ENCODE peak calls at places on chromosomes 2 and 18, in eight cellular contexts. One of them, this sample, is unnamed.

GRCh38 chr2:172196768-172197322 is 94.1 kb upstream of the DLX2 start:
- DNase-seq in osteoblast: peak
- DNase-seq in K562: no peak
- DNase-seq in transverse colon: no peak
- DNase-seq in small intestine: peak
- DNase-seq in A549: no peak
- DNase-seq in SK-N-SH: no peak
- DNase-seq in lung: peak
- DNase-seq in this sample: no peak

GRCh38 chr2:138572318-138572717 is 70.7 kb downstream of the SPOPL start:
- DNase-seq in transverse colon: no peak
- DNase-seq in SK-N-SH: no peak
- DNase-seq in K562: no peak
- DNase-seq in A549: no peak
- DNase-seq in osteoblast: no peak
- DNase-seq in lung: no peak
- DNase-seq in small intestine: no peak
- DNase-seq in this sample: no peak

GRCh38 chr2:77604953-77605947 is 83.1 kb upstream of the LRRTM4 start:
- DNase-seq in osteoblast: no peak
- DNase-seq in A549: no peak
- DNase-seq in lung: no peak
- DNase-seq in small intestine: peak
- DNase-seq in transverse colon: no peak
- DNase-seq in K562: no peak
- DNase-seq in SK-N-SH: no peak
- DNase-seq in this sample: no peak

GRCh38 chr2:210663574-210663973 is 107.2 kb downstream of the CPS1 start:
- DNase-seq in A549: no peak
- DNase-seq in K562: peak
- DNase-seq in lung: no peak
- DNase-seq in osteoblast: peak
- DNase-seq in SK-N-SH: peak
- DNase-seq in small intestine: no peak
- DNase-seq in transverse colon: no peak
- DNase-seq in this sample: no peak

GRCh38 chr2:127671557-127672302 is 3.6 kb downstream of the LIMS2 start:
- DNase-seq in A549: no peak
- DNase-seq in SK-N-SH: peak
- DNase-seq in small intestine: no peak
- DNase-seq in transverse colon: no peak
- DNase-seq in osteoblast: peak
- DNase-seq in K562: no peak
- DNase-seq in lung: no peak
- DNase-seq in this sample: no peak

GRCh38 chr2:185738679-185739472 is at the start of gene FSIP2:
- DNase-seq in small intestine: peak
- DNase-seq in SK-N-SH: no peak
- DNase-seq in K562: peak
- DNase-seq in lung: peak
- DNase-seq in osteoblast: peak
- DNase-seq in A549: no peak
- DNase-seq in transverse colon: peak
- DNase-seq in this sample: no peak

GRCh38 chr18:45962461-45962860 is 4.7 kb downstream of the EPG5 start:
- DNase-seq in osteoblast: peak
- DNase-seq in SK-N-SH: no peak
- DNase-seq in lung: peak
- DNase-seq in small intestine: peak
- DNase-seq in K562: no peak
- DNase-seq in A549: no peak
- DNase-seq in transverse colon: no peak
- DNase-seq in this sample: no peak

GRCh38 chr18:54479365-54479764 is 111.7 kb upstream of the DYNAP start:
- DNase-seq in osteoblast: no peak
- DNase-seq in transverse colon: no peak
- DNase-seq in A549: no peak
- DNase-seq in SK-N-SH: no peak
- DNase-seq in small intestine: no peak
- DNase-seq in lung: no peak
- DNase-seq in K562: no peak
- DNase-seq in this sample: no peak

GRCh38 chr2:219627105-219628100 is at the start of gene SLC4A3:
- DNase-seq in lung: no peak
- DNase-seq in transverse colon: no peak
- DNase-seq in osteoblast: peak
- DNase-seq in SK-N-SH: peak
- DNase-seq in K562: peak
- DNase-seq in small intestine: no peak
- DNase-seq in A549: peak
- DNase-seq in this sample: no peak

GRCh38 chr2:8645176-8645831 is 36.6 kb upstream of the ID2 start:
- DNase-seq in lung: no peak
- DNase-seq in SK-N-SH: no peak
- DNase-seq in osteoblast: peak
- DNase-seq in K562: no peak
- DNase-seq in A549: no peak
- DNase-seq in small intestine: no peak
- DNase-seq in transverse colon: no peak
- DNase-seq in this sample: no peak

GRCh38 chr2:189799531-189799930 is 15.3 kb downstream of the PMS1 start:
- DNase-seq in lung: no peak
- DNase-seq in transverse colon: no peak
- DNase-seq in K562: no peak
- DNase-seq in A549: no peak
- DNase-seq in osteoblast: no peak
- DNase-seq in SK-N-SH: no peak
- DNase-seq in small intestine: no peak
- DNase-seq in this sample: no peak

GRCh38 chr2:27735263-27735904 is 36.1 kb upstream of the MRPL33 start:
- DNase-seq in K562: peak
- DNase-seq in A549: no peak
- DNase-seq in lung: peak
- DNase-seq in transverse colon: peak
- DNase-seq in osteoblast: peak
- DNase-seq in small intestine: peak
- DNase-seq in SK-N-SH: no peak
- DNase-seq in this sample: no peak

GRCh38 chr2:16112251-16112971 is 172.1 kb downstream of the MYCN start:
- DNase-seq in lung: no peak
- DNase-seq in transverse colon: no peak
- DNase-seq in A549: no peak
- DNase-seq in SK-N-SH: no peak
- DNase-seq in K562: no peak
- DNase-seq in osteoblast: no peak
- DNase-seq in small intestine: no peak
- DNase-seq in this sample: no peak

GRCh38 chr2:128316777-128317185 is 1.9 kb downstream of the HS6ST1 start:
- DNase-seq in small intestine: no peak
- DNase-seq in K562: no peak
- DNase-seq in transverse colon: no peak
- DNase-seq in A549: no peak
- DNase-seq in lung: peak
- DNase-seq in osteoblast: peak
- DNase-seq in SK-N-SH: peak
- DNase-seq in this sample: no peak

GRCh38 chr2:40192864-40193669 is 258.8 kb downstream of the SLC8A1 start:
- DNase-seq in SK-N-SH: no peak
- DNase-seq in small intestine: no peak
- DNase-seq in lung: no peak
- DNase-seq in K562: no peak
- DNase-seq in osteoblast: no peak
- DNase-seq in transverse colon: no peak
- DNase-seq in A549: no peak
- DNase-seq in this sample: no peak

GRCh38 chr2:3751832-3752231 is 48.5 kb downstream of the DCDC2C start:
- DNase-seq in osteoblast: no peak
- DNase-seq in A549: no peak
- DNase-seq in transverse colon: no peak
- DNase-seq in lung: no peak
- DNase-seq in K562: no peak
- DNase-seq in small intestine: no peak
- DNase-seq in SK-N-SH: no peak
- DNase-seq in this sample: no peak

GRCh38 chr18:8106603-8107002 is 502.6 kb upstream of the RAB12 start:
- DNase-seq in osteoblast: no peak
- DNase-seq in K562: no peak
- DNase-seq in transverse colon: no peak
- DNase-seq in lung: no peak
- DNase-seq in small intestine: no peak
- DNase-seq in A549: no peak
- DNase-seq in SK-N-SH: no peak
- DNase-seq in this sample: no peak

GRCh38 chr2:42786561-42787345 is 5.6 kb downstream of the HAAO start:
- DNase-seq in lung: no peak
- DNase-seq in K562: no peak
- DNase-seq in small intestine: no peak
- DNase-seq in osteoblast: peak
- DNase-seq in A549: no peak
- DNase-seq in SK-N-SH: peak
- DNase-seq in transverse colon: no peak
- DNase-seq in this sample: no peak

GRCh38 chr2:236963631-236964030 is 122.1 kb upstream of the COPS8 start:
- DNase-seq in A549: no peak
- DNase-seq in small intestine: no peak
- DNase-seq in transverse colon: no peak
- DNase-seq in lung: no peak
- DNase-seq in osteoblast: no peak
- DNase-seq in SK-N-SH: no peak
- DNase-seq in K562: no peak
- DNase-seq in this sample: no peak

GRCh38 chr2:10000541-10000940 is 42.8 kb upstream of the KLF11 start:
- DNase-seq in lung: no peak
- DNase-seq in osteoblast: peak
- DNase-seq in SK-N-SH: no peak
- DNase-seq in A549: no peak
- DNase-seq in K562: no peak
- DNase-seq in transverse colon: no peak
- DNase-seq in small intestine: no peak
- DNase-seq in this sample: no peak

GRCh38 chr2:1692342-1692741 is 52.0 kb downstream of the PXDN start:
- DNase-seq in SK-N-SH: no peak
- DNase-seq in osteoblast: peak
- DNase-seq in lung: no peak
- DNase-seq in A549: no peak
- DNase-seq in transverse colon: no peak
- DNase-seq in K562: no peak
- DNase-seq in small intestine: no peak
- DNase-seq in this sample: no peak

GRCh38 chr2:1744151-1744445 is 217 bp downstream of the PXDN start:
- DNase-seq in K562: no peak
- DNase-seq in A549: no peak
- DNase-seq in lung: peak
- DNase-seq in SK-N-SH: no peak
- DNase-seq in transverse colon: no peak
- DNase-seq in osteoblast: no peak
- DNase-seq in small intestine: no peak
- DNase-seq in this sample: no peak

GRCh38 chr2:241858206-241859016 is at the start of gene PDCD1:
- DNase-seq in osteoblast: peak
- DNase-seq in small intestine: no peak
- DNase-seq in SK-N-SH: peak
- DNase-seq in lung: no peak
- DNase-seq in A549: no peak
- DNase-seq in transverse colon: peak
- DNase-seq in K562: peak
- DNase-seq in this sample: no peak

GRCh38 chr18:48996901-48997463 is 46.2 kb upstream of the SMAD7 start:
- DNase-seq in small intestine: peak
- DNase-seq in osteoblast: peak
- DNase-seq in A549: peak
- DNase-seq in K562: no peak
- DNase-seq in lung: no peak
- DNase-seq in SK-N-SH: peak
- DNase-seq in transverse colon: no peak
- DNase-seq in this sample: no peak
- H3K4me3 ChIP-seq in small intestine: no peak
- H3K4me3 ChIP-seq in osteoblast: no peak
- H3K4me3 ChIP-seq in A549: peak
- H3K4me3 ChIP-seq in K562: no peak
- H3K4me3 ChIP-seq in lung: no peak
- H3K4me3 ChIP-seq in SK-N-SH: no peak
- H3K4me3 ChIP-seq in transverse colon: no peak
- H3K4me3 ChIP-seq in this sample: no peak

GRCh38 chr2:45009303-45009927 is at the start of gene SIX2:
- DNase-seq in SK-N-SH: peak
- DNase-seq in K562: peak
- DNase-seq in lung: peak
- DNase-seq in transverse colon: peak
- DNase-seq in A549: peak
- DNase-seq in osteoblast: peak
- DNase-seq in small intestine: peak
- DNase-seq in this sample: no peak

GRCh38 chr2:45008296-45009129 is 739 bp downstream of the SIX2 start:
- DNase-seq in transverse colon: no peak
- DNase-seq in lung: no peak
- DNase-seq in SK-N-SH: peak
- DNase-seq in A549: no peak
- DNase-seq in small intestine: no peak
- DNase-seq in K562: no peak
- DNase-seq in osteoblast: no peak
- DNase-seq in this sample: no peak

GRCh38 chr2:45007356-45007755 is 1.9 kb downstream of the SIX2 start:
- DNase-seq in A549: no peak
- DNase-seq in transverse colon: no peak
- DNase-seq in SK-N-SH: no peak
- DNase-seq in small intestine: no peak
- DNase-seq in osteoblast: no peak
- DNase-seq in K562: no peak
- DNase-seq in lung: no peak
- DNase-seq in this sample: no peak

GRCh38 chr2:45006942-45007287 is 2.3 kb downstream of the SIX2 start:
- DNase-seq in small intestine: no peak
- DNase-seq in transverse colon: no peak
- DNase-seq in osteoblast: peak
- DNase-seq in K562: no peak
- DNase-seq in A549: no peak
- DNase-seq in SK-N-SH: no peak
- DNase-seq in lung: no peak
- DNase-seq in this sample: no peak

GRCh38 chr2:45007961-45008295 is 1.3 kb downstream of the SIX2 start:
- DNase-seq in SK-N-SH: peak
- DNase-seq in A549: no peak
- DNase-seq in K562: no peak
- DNase-seq in lung: no peak
- DNase-seq in small intestine: no peak
- DNase-seq in transverse colon: no peak
- DNase-seq in osteoblast: peak
- DNase-seq in this sample: no peak
- H3K27ac ChIP-seq in SK-N-SH: no peak
- H3K27ac ChIP-seq in A549: no peak
- H3K27ac ChIP-seq in K562: no peak
- H3K27ac ChIP-seq in lung: no peak
- H3K27ac ChIP-seq in small intestine: no peak
- H3K27ac ChIP-seq in transverse colon: no peak
- H3K27ac ChIP-seq in osteoblast: peak
- H3K27ac ChIP-seq in this sample: no peak

GRCh38 chr18:62384610-62385097 is 59.5 kb downstream of the TNFRSF11A start:
- DNase-seq in SK-N-SH: no peak
- DNase-seq in osteoblast: no peak
- DNase-seq in small intestine: no peak
- DNase-seq in A549: peak
- DNase-seq in lung: no peak
- DNase-seq in K562: no peak
- DNase-seq in transverse colon: no peak
- DNase-seq in this sample: no peak
- H3K4me3 ChIP-seq in SK-N-SH: no peak
- H3K4me3 ChIP-seq in osteoblast: peak
- H3K4me3 ChIP-seq in small intestine: no peak
- H3K4me3 ChIP-seq in A549: peak
- H3K4me3 ChIP-seq in lung: no peak
- H3K4me3 ChIP-seq in K562: no peak
- H3K4me3 ChIP-seq in transverse colon: no peak
- H3K4me3 ChIP-seq in this sample: peak

GRCh38 chr2:100940766-100941645 is 61.1 kb upstream of the RPL31 start:
- DNase-seq in A549: no peak
- DNase-seq in SK-N-SH: no peak
- DNase-seq in K562: no peak
- DNase-seq in small intestine: peak
- DNase-seq in transverse colon: peak
- DNase-seq in lung: no peak
- DNase-seq in osteoblast: no peak
- DNase-seq in this sample: no peak
- H3K27ac ChIP-seq in A549: peak
- H3K27ac ChIP-seq in SK-N-SH: no peak
- H3K27ac ChIP-seq in K562: no peak
- H3K27ac ChIP-seq in small intestine: peak
- H3K27ac ChIP-seq in transverse colon: no peak
- H3K27ac ChIP-seq in lung: no peak
- H3K27ac ChIP-seq in osteoblast: no peak
- H3K27ac ChIP-seq in this sample: no peak